ENCODE peak calls at places on chromosome 3, in eight cellular contexts. T is bronchial epithelial cell, D is astrocyte, V is lower leg skin, J is choroid plexus epithelial cell, L is upper lobe of right lung, E is nephron progenitor cell, K is BJ. X is an unnamed sample.
A peak's percentile ranks its signal among the peaks of the same experiment; 100 is the strongest.

GRCh38 chr3:149376728-149377407 is 581 bp downstream of the TM4SF1 start:
- DNase-seq in D (peak; percentile 75), J (peak; percentile 56), V (no peak), K (no peak), T (no peak), L (no peak), E (no peak), X (no peak)

GRCh38 chr3:188510366-188510765 is 356.4 kb downstream of the LPP start:
- DNase-seq in V (no peak), J (peak; percentile 90), L (no peak), E (no peak), T (peak; percentile 89), K (no peak), D (peak; percentile 96), X (no peak)

GRCh38 chr3:186425788-186426730 is 64.0 kb upstream of the DGKG start:
- DNase-seq in L (no peak), K (peak; percentile 83), D (peak; percentile 83), E (no peak), T (peak; percentile 39), J (peak; percentile 89), V (no peak), X (no peak)

GRCh38 chr3:190321789-190322603 is at the start of gene CLDN1:
- DNase-seq in L (peak; percentile 92), J (peak; percentile 83), T (peak; percentile 54), D (peak; percentile 44), V (peak; percentile 77), K (no peak), E (peak; percentile 94), X (peak; percentile 64)

GRCh38 chr3:68832680-68833079 is 99.7 kb downstream of the TAFA4 start:
- DNase-seq in T (no peak), E (no peak), D (no peak), J (no peak), L (no peak), K (no peak), V (no peak), X (no peak)

GRCh38 chr3:186277268-186277909 is 84.6 kb downstream of the DGKG start:
- DNase-seq in D (peak; percentile 47), L (no peak), V (peak; percentile 30), K (no peak), J (peak; percentile 87), T (peak; percentile 66), E (no peak), X (no peak)

GRCh38 chr3:99131876-99132275 is 230.4 kb upstream of the DCBLD2 start:
- DNase-seq in T (peak; percentile 51), L (no peak), K (no peak), D (peak; percentile 71), J (peak; percentile 66), V (no peak), E (no peak), X (no peak)

GRCh38 chr3:55292360-55292759 is 194.7 kb downstream of the WNT5A start:
- DNase-seq in J (no peak), E (peak; percentile 56), D (no peak), K (no peak), V (no peak), L (no peak), T (no peak), X (no peak)

GRCh38 chr3:88418219-88418618 is 268.5 kb downstream of the C3orf38 start:
- DNase-seq in E (no peak), K (no peak), T (no peak), J (no peak), D (no peak), V (no peak), L (no peak), X (no peak)

GRCh38 chr3:49098429-49098828 is 4.6 kb upstream of the QRICH1 start:
- DNase-seq in J (peak; percentile 44), T (peak; percentile 35), V (no peak), L (no peak), E (no peak), K (no peak), D (peak; percentile 25), X (no peak)

GRCh38 chr3:144324061-144324460 is 352.4 kb downstream of the DIPK2A start:
- DNase-seq in T (peak; percentile 80), D (no peak), E (no peak), K (no peak), J (no peak), L (no peak), V (no peak), X (no peak)

GRCh38 chr3:71450985-71451560 is 132.5 kb downstream of the FOXP1 start:
- DNase-seq in T (no peak), J (no peak), V (no peak), E (no peak), K (no peak), D (no peak), L (no peak), X (no peak)

GRCh38 chr3:46482632-46483311 is 15.0 kb upstream of the RTP3 start:
- DNase-seq in D (peak; percentile 91), V (no peak), L (no peak), J (peak; percentile 19), E (no peak), T (peak; percentile 44), K (no peak), X (no peak)

GRCh38 chr3:160395297-160395696 is 3.7 kb downstream of the IFT80 start:
- DNase-seq in J (peak; percentile 73), V (no peak), L (no peak), K (no peak), E (no peak), D (peak; percentile 87), T (no peak), X (no peak)

GRCh38 chr3:24477090-24477656 is 17.5 kb downstream of the THRB start:
- DNase-seq in V (no peak), E (no peak), T (no peak), D (no peak), L (no peak), K (peak; percentile 18), J (no peak), X (no peak)

GRCh38 chr3:30440147-30440604 is 166.2 kb upstream of the TGFBR2 start:
- DNase-seq in T (peak; percentile 49), E (no peak), L (no peak), D (peak; percentile 73), V (no peak), K (no peak), J (peak; percentile 63), X (no peak)

DNA sequence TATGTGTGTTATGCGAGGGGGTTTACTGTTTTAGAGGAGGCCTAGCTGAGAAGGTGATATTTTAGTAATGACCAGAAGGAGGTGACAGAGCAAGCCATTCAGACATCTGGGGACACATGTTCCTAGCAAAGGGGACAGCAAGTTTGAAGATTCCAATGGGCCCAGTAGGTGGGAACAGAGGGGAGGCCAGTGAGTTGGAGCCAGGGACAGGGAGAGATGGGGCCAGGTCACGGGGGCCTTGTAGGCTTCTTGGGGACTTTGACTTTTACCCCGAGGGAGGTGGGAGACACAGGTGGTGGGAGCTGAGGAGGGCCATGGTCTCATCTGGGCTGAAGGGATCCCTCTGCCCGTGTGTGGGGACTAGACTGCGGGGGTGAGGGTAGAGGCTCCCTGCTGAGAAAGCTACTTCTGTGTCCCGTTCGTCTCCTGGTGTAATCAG is 72.5 kb downstream of the MGLL start:
- DNase-seq in L (no peak), E (no peak), D (no peak), T (no peak), K (no peak), J (no peak), V (no peak), X (no peak)
- TF ChIP-seq CTCF in L (no peak), E (no peak), D (no peak), T (no peak), K (no peak), J (no peak), V (no peak), X (no peak)

DNA sequence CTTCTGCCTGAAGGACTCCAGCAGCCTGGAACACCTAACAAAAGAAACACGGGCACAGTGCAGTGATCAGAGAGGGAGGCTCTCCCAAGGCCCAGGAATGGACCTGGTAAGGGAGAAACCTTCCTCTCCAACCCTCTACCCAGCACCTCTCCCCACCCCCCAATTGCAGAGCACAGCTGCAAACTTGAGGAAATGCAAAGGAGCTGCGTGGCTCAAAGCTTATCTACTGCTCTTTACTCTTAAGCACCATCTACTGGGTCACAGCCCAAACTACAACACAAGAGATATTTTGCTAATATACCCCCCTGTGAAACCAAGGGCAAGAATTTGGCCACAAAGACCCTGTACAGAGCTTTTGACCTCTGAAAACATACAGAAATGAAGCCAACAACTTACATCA is 328.3 kb downstream of the OXSM start:
- DNase-seq in J (peak; percentile 2), T (no peak), L (no peak), V (no peak), E (no peak), K (no peak), D (no peak), X (no peak)
- TF ChIP-seq CTCF in J (no peak), T (no peak), L (peak; percentile 24), V (no peak), E (no peak), K (no peak), D (peak; percentile 23), X (no peak)

GRCh38 chr3:133856316-133856715 is 39.4 kb downstream of the RAB6B start:
- DNase-seq in J (peak; percentile 14), V (no peak), E (no peak), D (peak; percentile 3), T (no peak), L (no peak), K (no peak), X (no peak)
- TF ChIP-seq CTCF in J (no peak), V (no peak), E (no peak), D (no peak), T (no peak), L (no peak), K (no peak), X (no peak)

GRCh38 chr3:72891053-72891855 is 3.4 kb downstream of the GXYLT2 start:
- DNase-seq in L (no peak), E (peak; percentile 15), K (peak; percentile 97), D (peak; percentile 100), V (no peak), J (peak; percentile 100), T (peak; percentile 21), X (no peak)
- TF ChIP-seq CTCF in L (no peak), E (no peak), K (peak; percentile 29), D (no peak), V (no peak), J (peak; percentile 43), T (no peak), X (no peak)

GRCh38 chr3:150377601-150378466 is 30.3 kb upstream of the TSC22D2 start:
- DNase-seq in L (no peak), D (no peak), K (no peak), E (no peak), T (peak; percentile 28), V (no peak), J (no peak), X (no peak)
- TF ChIP-seq CTCF in L (no peak), D (no peak), K (no peak), E (no peak), T (no peak), V (no peak), J (no peak), X (no peak)

DNA sequence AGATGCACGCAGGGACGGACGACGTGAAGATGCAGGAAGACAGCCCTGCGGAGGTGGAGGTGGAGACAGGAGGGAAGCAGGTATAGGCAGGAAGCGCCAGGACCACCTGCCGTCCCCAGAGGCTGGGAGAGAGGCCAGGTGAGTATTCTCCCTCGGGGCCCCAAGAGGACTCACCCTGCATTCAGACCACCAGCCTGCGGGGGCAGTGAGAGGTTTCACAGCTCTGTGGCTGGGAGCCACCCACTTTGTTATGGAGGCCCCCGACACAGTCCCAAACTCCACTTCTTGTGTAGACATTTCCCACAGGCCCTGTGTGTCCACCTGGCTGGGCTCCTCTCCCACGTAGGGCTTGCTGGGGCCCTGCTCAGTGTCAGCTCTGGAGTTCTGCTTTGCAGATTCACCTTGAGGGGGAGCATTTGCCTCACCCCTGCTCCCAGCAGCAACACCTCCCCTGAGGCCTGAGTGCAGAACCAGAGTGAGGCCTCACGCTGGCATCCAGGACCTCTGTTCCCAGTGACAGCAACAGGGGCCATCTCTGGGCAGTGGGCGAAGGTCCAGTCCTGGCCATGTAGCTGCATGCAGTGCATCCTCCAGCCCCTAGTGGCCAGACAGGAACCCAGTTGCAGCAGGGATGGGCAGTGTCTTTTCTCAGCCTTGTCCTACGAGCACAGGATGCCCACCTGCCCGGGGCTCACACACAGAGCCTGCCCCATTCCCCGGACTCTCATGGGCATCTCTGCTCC is 119.4 kb upstream of the IQSEC1 start:
- DNase-seq in D (no peak), K (no peak), J (peak; percentile 27), E (peak; percentile 35), L (no peak), V (no peak), T (no peak), X (no peak)
- TF ChIP-seq CTCF in D (peak; percentile 40), K (peak; percentile 43), J (peak; percentile 59), E (peak; percentile 49), L (peak; percentile 12), V (no peak), T (peak; percentile 33), X (no peak)

X was measured in omental fat pad.